ENCODE peak calls at places on chromosome 12, in eight cellular contexts. X is neuronal stem cell; E is NCI-H146; K is stimulated activated CD4-positive, alpha-beta T cell treated with anti-CD3 and anti-CD28 coated beads, Interleukin-4, amount 100 ng/mL, for 48 hours; Y is upper lobe of left lung; J is HepG2; I is GM12891; Z is NT2/D1. B is an unnamed sample.

GRCh38 chr12:21371050-21371449 is 1.7 kb upstream of the IAPP start:
- DNase-seq in X (no peak), E (no peak), K (no peak), Y (no peak), J (no peak), I (no peak), Z (no peak), B (peak; percentile 12)

GRCh38 chr12:130916251-130916911 is 37.3 kb upstream of the ADGRD1 start:
- DNase-seq in X (peak; percentile 66), E (peak; percentile 29), K (peak; percentile 6), Y (peak; percentile 60), J (peak; percentile 42), I (peak; percentile 51), Z (peak; percentile 49), B (peak; percentile 63)

GRCh38 chr12:11797317-11797913 is 147.9 kb downstream of the ETV6 start:
- DNase-seq in X (no peak), E (no peak), K (no peak), Y (no peak), J (peak; percentile 28), I (no peak), Z (no peak), B (no peak)

GRCh38 chr12:41052441-41052840 is 135.7 kb upstream of the PDZRN4 start:
- DNase-seq in X (no peak), E (no peak), K (no peak), Y (no peak), J (no peak), I (no peak), Z (no peak), B (no peak)

GRCh38 chr12:68617160-68617926 is 6.6 kb downstream of the RAP1B start:
- DNase-seq in X (no peak), E (no peak), K (no peak), Y (no peak), J (no peak), I (no peak), Z (no peak), B (no peak)

GRCh38 chr12:12461281-12461922 is 101.3 kb downstream of the DUSP16 start:
- DNase-seq in X (no peak), E (no peak), K (peak; percentile 41), Y (no peak), J (no peak), I (no peak), Z (no peak), B (no peak)

GRCh38 chr12:107702106-107702505 is 16.5 kb downstream of the PWP1 start:
- DNase-seq in X (no peak), E (no peak), K (no peak), Y (no peak), J (no peak), I (no peak), Z (no peak), B (no peak)

GRCh38 chr12:26748741-26749431 is 84.1 kb downstream of the ITPR2 start:
- DNase-seq in X (no peak), E (no peak), K (no peak), Y (no peak), J (no peak), I (no peak), Z (no peak), B (no peak)

GRCh38 chr12:116454950-116455447 is 104.2 kb upstream of the MAP1LC3B2 start:
- DNase-seq in X (no peak), E (no peak), K (no peak), Y (no peak), J (no peak), I (no peak), Z (no peak), B (no peak)

GRCh38 chr12:94172973-94173372 is 24.6 kb downstream of the PLXNC1 start:
- DNase-seq in X (no peak), E (no peak), K (no peak), Y (no peak), J (peak; percentile 94), I (no peak), Z (no peak), B (peak; percentile 33)

GRCh38 chr12:69442894-69443293 is 27.3 kb upstream of the FRS2 start:
- DNase-seq in X (no peak), E (no peak), K (no peak), Y (no peak), J (no peak), I (no peak), Z (no peak), B (no peak)

GRCh38 chr12:106870116-106870515 is 85.6 kb upstream of the TMEM263 start:
- DNase-seq in X (no peak), E (no peak), K (no peak), Y (no peak), J (no peak), I (no peak), Z (no peak), B (no peak)

GRCh38 chr12:100752841-100753240 is 41.7 kb upstream of the ANO4 start:
- DNase-seq in X (no peak), E (no peak), K (no peak), Y (no peak), J (no peak), I (no peak), Z (no peak), B (no peak)

GRCh38 chr12:120620624-120621023 is 19.8 kb upstream of the CABP1 start:
- DNase-seq in X (no peak), E (no peak), K (no peak), Y (no peak), J (no peak), I (no peak), Z (no peak), B (no peak)

GRCh38 chr12:46699986-46700385 is 125.8 kb downstream of the SLC38A4 start:
- DNase-seq in X (no peak), E (no peak), K (no peak), Y (no peak), J (no peak), I (no peak), Z (no peak), B (no peak)

GRCh38 chr12:97173672-97174385 is 266.8 kb downstream of the NEDD1 start:
- DNase-seq in X (peak; percentile 37), E (no peak), K (no peak), Y (no peak), J (no peak), I (no peak), Z (no peak), B (no peak)